ENCODE peak calls at places on chromosomes 4 and X, in six cellular contexts. N is uterus, T is prostate gland, W is neuronal stem cell, J is lung, F is tibial nerve. M is an unnamed sample.
A peak's percentile ranks its signal among the peaks of the same experiment; 100 is the strongest.

GRCh38 chr4:186739802-186740434 is 16.3 kb upstream of the FAT1 start:
- DNase-seq in N (no peak), T (no peak), W (no peak), J (no peak), F (no peak), M (no peak)

GRCh38 chr4:152348670-152349069 is 187.2 kb downstream of the FBXW7 start:
- DNase-seq in N (no peak), T (no peak), W (no peak), J (no peak), F (no peak), M (no peak)

GRCh38 chr4:82381235-82381634 is 7.4 kb upstream of the HNRNPD start:
- DNase-seq in N (no peak), T (no peak), W (no peak), J (no peak), F (no peak), M (no peak)

GRCh38 chr4:17038510-17039176 is 140.2 kb upstream of the LDB2 start:
- DNase-seq in N (no peak), T (no peak), W (no peak), J (no peak), F (no peak), M (no peak)

GRCh38 chr4:180532691-180533090 is 1710.5 kb upstream of the TENM3 start:
- DNase-seq in N (no peak), T (no peak), W (no peak), J (no peak), F (no peak), M (no peak)

GRCh38 chr4:54096563-54096962 is 3.4 kb upstream of the GSX2 start:
- DNase-seq in N (no peak), T (no peak), W (no peak), J (no peak), F (no peak), M (no peak)

GRCh38 chrX:43836435-43837184 is 45.6 kb downstream of the MAOB start:
- DNase-seq in N (no peak), T (no peak), W (peak; percentile 0), J (no peak), F (no peak), M (no peak)

GRCh38 chrX:11321986-11322385 is 28.8 kb downstream of the AMELX start:
- DNase-seq in N (no peak), T (no peak), W (no peak), J (no peak), F (peak; percentile 5), M (no peak)

GRCh38 chr4:125323547-125324100 is 8.9 kb downstream of the FAT4 start:
- DNase-seq in N (no peak), T (no peak), W (no peak), J (no peak), F (no peak), M (no peak)

GRCh38 chrX:19272452-19272851 is 71.3 kb upstream of the PDHA1 start:
- DNase-seq in N (no peak), T (no peak), W (no peak), J (no peak), F (no peak), M (no peak)

GRCh38 chrX:12814434-12814833 is 23.2 kb downstream of the PRPS2 start:
- DNase-seq in N (no peak), T (peak; percentile 13), W (no peak), J (peak; percentile 35), F (peak; percentile 40), M (no peak)

GRCh38 chr4:14700544-14700943 is 301.7 kb upstream of the CPEB2 start:
- DNase-seq in N (no peak), T (no peak), W (no peak), J (no peak), F (no peak), M (no peak)

GRCh38 chrX:50801135-50801534 is 12.9 kb downstream of the SHROOM4 start:
- DNase-seq in N (no peak), T (peak; percentile 33), W (no peak), J (no peak), F (no peak), M (no peak)

GRCh38 chr4:159105761-159106243 is 2.9 kb downstream of the RAPGEF2 start:
- DNase-seq in N (no peak), T (no peak), W (no peak), J (no peak), F (peak; percentile 13), M (no peak)

DNA sequence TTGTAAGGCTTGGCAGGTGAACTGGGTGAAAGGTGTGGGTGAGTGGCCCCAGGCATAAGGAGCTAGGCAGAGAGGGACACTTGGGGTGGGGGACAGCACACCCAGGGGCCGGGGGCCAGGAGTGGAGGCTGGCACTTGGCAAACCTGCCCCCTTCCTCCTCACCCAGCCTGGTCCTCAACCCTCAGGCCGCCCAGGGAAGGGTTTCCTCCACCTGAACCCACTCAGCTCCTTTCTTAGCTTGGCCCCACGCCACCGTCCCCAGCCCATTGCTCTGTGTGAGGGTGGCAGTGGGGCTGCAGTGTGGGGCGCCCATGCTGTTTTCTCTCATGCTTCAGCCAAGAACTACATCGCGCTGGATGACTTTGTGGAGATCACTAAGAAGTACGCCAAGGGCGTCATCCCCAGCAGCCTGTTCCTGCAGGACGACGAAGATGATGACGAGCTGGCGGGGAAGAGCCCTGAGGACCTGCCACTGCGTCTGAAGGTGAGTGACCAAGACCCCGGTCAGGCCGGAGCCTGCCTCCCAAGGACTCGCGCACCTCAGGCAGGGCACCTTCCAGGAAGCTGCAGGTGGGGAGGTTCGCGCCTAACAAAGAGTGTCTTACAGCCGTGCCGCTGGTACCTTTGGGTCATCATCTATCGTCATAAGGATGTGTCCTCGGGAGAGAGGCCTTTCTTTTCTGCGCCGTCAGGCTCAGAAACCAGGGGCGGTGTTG is 25.2 kb downstream of the WFS1 start:
- DNase-seq in N (no peak), T (no peak), W (no peak), J (no peak), F (no peak), M (no peak)
- H3K36me3 ChIP-seq in N (no peaks in the 10 kb centered on the region), T (no peaks in the 10 kb centered on the region), W (peaks cover 26% of the 10 kb centered on the region), J (no peaks in the 10 kb centered on the region), F (no peaks in the 10 kb centered on the region), M (peaks cover 96% of the 10 kb centered on the region)

GRCh38 chr4:62414563-62414962 is 1214.4 kb downstream of the ADGRL3 start:
- DNase-seq in N (no peak), T (no peak), W (no peak), J (no peak), F (no peak), M (no peak)

GRCh38 chr4:62407534-62407933 is 1207.4 kb downstream of the ADGRL3 start:
- DNase-seq in N (no peak), T (no peak), W (no peak), J (no peak), F (no peak), M (no peak)

GRCh38 chr4:62408467-62408866 is 1208.3 kb downstream of the ADGRL3 start:
- DNase-seq in N (no peak), T (no peak), W (no peak), J (no peak), F (no peak), M (no peak)

GRCh38 chr4:62415256-62415655 is 1215.1 kb downstream of the ADGRL3 start:
- DNase-seq in N (no peak), T (no peak), W (no peak), J (no peak), F (no peak), M (no peak)

GRCh38 chr4:62410371-62411003 is 1210.4 kb downstream of the ADGRL3 start:
- DNase-seq in N (no peak), T (no peak), W (no peak), J (no peak), F (no peak), M (no peak)
- H3K36me3 ChIP-seq in N (no peaks in the 10 kb centered on the region), T (no peaks in the 10 kb centered on the region), W (no peaks in the 10 kb centered on the region), J (no peaks in the 10 kb centered on the region), F (no peaks in the 10 kb centered on the region), M (no peaks in the 10 kb centered on the region)

GRCh38 chrX:133335027-133335426 is 80.3 kb downstream of the GPC4 start:
- DNase-seq in N (no peak), T (peak; percentile 8), W (no peak), J (no peak), F (peak; percentile 43), M (no peak)
- H3K36me3 ChIP-seq in N (no peaks in the 10 kb centered on the region), T (no peaks in the 10 kb centered on the region), W (no peaks in the 10 kb centered on the region), J (no peaks in the 10 kb centered on the region), F (no peaks in the 10 kb centered on the region), M (no peaks in the 10 kb centered on the region)

GRCh38 chr4:132557660-132558059 is 591.4 kb upstream of the PCDH10 start:
- DNase-seq in N (no peak), T (no peak), W (no peak), J (no peak), F (no peak), M (no peak)
- H3K36me3 ChIP-seq in N (no peaks in the 10 kb centered on the region), T (no peaks in the 10 kb centered on the region), W (no peaks in the 10 kb centered on the region), J (no peaks in the 10 kb centered on the region), F (no peaks in the 10 kb centered on the region), M (no peaks in the 10 kb centered on the region)

GRCh38 chr4:1728061-1728980 is 7.0 kb downstream of the TACC3 start:
- DNase-seq in N (no peak), T (no peak), W (no peak), J (no peak), F (no peak), M (no peak)
- H3K36me3 ChIP-seq in N (no peaks in the 10 kb centered on the region), T (no peaks in the 10 kb centered on the region), W (peaks cover 76% of the 10 kb centered on the region), J (peaks cover 5% of the 10 kb centered on the region), F (no peaks in the 10 kb centered on the region), M (peaks cover 6% of the 10 kb centered on the region)

GRCh38 chr4:42078184-42078801 is 74.2 kb downstream of the BEND4 start:
- DNase-seq in N (no peak), T (no peak), W (no peak), J (no peak), F (no peak), M (no peak)
- H3K36me3 ChIP-seq in N (no peaks in the 10 kb centered on the region), T (no peaks in the 10 kb centered on the region), W (peaks cover 6% of the 10 kb centered on the region), J (peaks cover 15% of the 10 kb centered on the region), F (no peaks in the 10 kb centered on the region), M (peaks cover 33% of the 10 kb centered on the region)

GRCh38 chr4:78386679-78387078 is 164.9 kb upstream of the ANXA3 start:
- DNase-seq in N (no peak), T (no peak), W (no peak), J (no peak), F (no peak), M (no peak)
- H3K36me3 ChIP-seq in N (no peaks in the 10 kb centered on the region), T (no peaks in the 10 kb centered on the region), W (peaks cover 5% of the 10 kb centered on the region), J (no peaks in the 10 kb centered on the region), F (no peaks in the 10 kb centered on the region), M (no peaks in the 10 kb centered on the region)

GRCh38 chr4:37830640-37831039 is 4.2 kb downstream of the PGM2 start:
- DNase-seq in N (no peak), T (no peak), W (no peak), J (no peak), F (no peak), M (no peak)
- H3K36me3 ChIP-seq in N (no peaks in the 10 kb centered on the region), T (no peaks in the 10 kb centered on the region), W (peaks cover 5% of the 10 kb centered on the region), J (peaks cover 30% of the 10 kb centered on the region), F (no peaks in the 10 kb centered on the region), M (peaks cover 54% of the 10 kb centered on the region)

DNA sequence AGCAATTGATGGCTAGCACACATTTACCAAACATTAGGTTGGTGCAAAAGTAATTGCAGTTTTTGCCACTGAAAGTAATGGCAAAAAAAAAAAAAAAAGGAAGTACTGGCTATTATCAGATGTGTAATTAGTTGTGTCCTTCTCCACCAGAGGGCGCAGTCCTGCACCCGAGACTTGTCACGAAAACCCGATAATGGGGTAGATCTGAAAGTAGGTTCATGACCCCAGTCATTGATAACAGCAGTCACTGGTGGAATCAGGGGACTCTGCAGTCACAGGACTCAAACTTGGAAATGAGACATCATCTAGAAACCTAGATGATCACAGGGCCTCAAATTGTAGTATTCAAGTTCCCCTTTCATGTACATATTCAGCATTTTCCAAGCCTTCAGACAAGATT is 13.1 kb upstream of the ACOT9 start:
- DNase-seq in N (peak; percentile 22), T (peak; percentile 28), W (peak; percentile 55), J (peak; percentile 62), F (peak; percentile 63), M (no peak)
- H3K36me3 ChIP-seq in N (no peaks in the 10 kb centered on the region), T (no peaks in the 10 kb centered on the region), W (no peaks in the 10 kb centered on the region), J (no peaks in the 10 kb centered on the region), F (no peaks in the 10 kb centered on the region), M (no peaks in the 10 kb centered on the region)